ENCODE peak calls at places on chromosomes 7 and 10, in five cellular contexts. One of them, this sample, is unnamed.

GRCh38 chr7:106462365-106462859 is 177.6 kb upstream of the NAMPT start:
- DNase-seq in HEK293T: no peak
- DNase-seq in HepG2: peak
- DNase-seq in H1: no peak
- DNase-seq in GM12878: peak
- DNase-seq in this sample: no peak

GRCh38 chr10:90148121-90148855 is 446.9 kb downstream of the KIF20B start:
- DNase-seq in HEK293T: peak
- DNase-seq in HepG2: peak
- DNase-seq in H1: no peak
- DNase-seq in GM12878: no peak
- DNase-seq in this sample: peak

GRCh38 chr7:101974365-101974764 is 156.9 kb downstream of the CUX1 start:
- DNase-seq in HEK293T: no peak
- DNase-seq in HepG2: no peak
- DNase-seq in H1: no peak
- DNase-seq in GM12878: no peak
- DNase-seq in this sample: no peak

GRCh38 chr10:19811517-19811916 is 4.7 kb upstream of the PLXDC2 start:
- DNase-seq in HEK293T: peak
- DNase-seq in HepG2: peak
- DNase-seq in H1: no peak
- DNase-seq in GM12878: no peak
- DNase-seq in this sample: no peak

GRCh38 chr7:77903597-77903996 is 105.0 kb downstream of the PHTF2 start:
- DNase-seq in HEK293T: peak
- DNase-seq in HepG2: peak
- DNase-seq in H1: no peak
- DNase-seq in GM12878: no peak
- DNase-seq in this sample: no peak

GRCh38 chr7:14834888-14835287 is 67.7 kb downstream of the DGKB start:
- DNase-seq in HEK293T: no peak
- DNase-seq in HepG2: no peak
- DNase-seq in H1: no peak
- DNase-seq in GM12878: no peak
- DNase-seq in this sample: no peak

GRCh38 chr7:140251824-140252555 is 75.2 kb upstream of the KDM7A start:
- DNase-seq in HEK293T: no peak
- DNase-seq in HepG2: no peak
- DNase-seq in H1: no peak
- DNase-seq in GM12878: no peak
- DNase-seq in this sample: no peak

GRCh38 chr7:67341153-67341768 is 344.6 kb downstream of the TYW1 start:
- DNase-seq in HEK293T: no peak
- DNase-seq in HepG2: no peak
- DNase-seq in H1: peak
- DNase-seq in GM12878: no peak
- DNase-seq in this sample: no peak

GRCh38 chr10:34171957-34172527 is 643.1 kb downstream of the PARD3 start:
- DNase-seq in HEK293T: no peak
- DNase-seq in HepG2: no peak
- DNase-seq in H1: no peak
- DNase-seq in GM12878: no peak
- DNase-seq in this sample: no peak

GRCh38 chr7:1210979-1211608 is 21.6 kb upstream of the UNCX start:
- DNase-seq in HEK293T: no peak
- DNase-seq in HepG2: no peak
- DNase-seq in H1: no peak
- DNase-seq in GM12878: no peak
- DNase-seq in this sample: no peak

GRCh38 chr7:144723311-144723710 is 112.5 kb downstream of the TPK1 start:
- DNase-seq in HEK293T: no peak
- DNase-seq in HepG2: no peak
- DNase-seq in H1: no peak
- DNase-seq in GM12878: no peak
- DNase-seq in this sample: no peak

GRCh38 chr7:13989138-13989943 is at the start of gene ETV1:
- DNase-seq in HEK293T: peak
- DNase-seq in HepG2: peak
- DNase-seq in H1: peak
- DNase-seq in GM12878: no peak
- DNase-seq in this sample: peak

GRCh38 chr10:44933451-44933850 is 22.3 kb downstream of the TMEM72 start:
- DNase-seq in HEK293T: no peak
- DNase-seq in HepG2: no peak
- DNase-seq in H1: no peak
- DNase-seq in GM12878: no peak
- DNase-seq in this sample: no peak

GRCh38 chr7:143429770-143430698 is 13.2 kb upstream of the TAS2R60 start:
- DNase-seq in HEK293T: no peak
- DNase-seq in HepG2: no peak
- DNase-seq in H1: no peak
- DNase-seq in GM12878: no peak
- DNase-seq in this sample: no peak

GRCh38 chr10:79229081-79229541 is 118.2 kb upstream of the PPIF start:
- DNase-seq in HEK293T: no peak
- DNase-seq in HepG2: no peak
- DNase-seq in H1: no peak
- DNase-seq in GM12878: no peak
- DNase-seq in this sample: no peak

GRCh38 chr7:12550956-12551355 is 19.6 kb upstream of the SCIN start:
- DNase-seq in HEK293T: no peak
- DNase-seq in HepG2: no peak
- DNase-seq in H1: no peak
- DNase-seq in GM12878: no peak
- DNase-seq in this sample: no peak

GRCh38 chr7:131255242-131255641 is 72.4 kb upstream of the MKLN1 start:
- DNase-seq in HEK293T: no peak
- DNase-seq in HepG2: no peak
- DNase-seq in H1: no peak
- DNase-seq in GM12878: no peak
- DNase-seq in this sample: no peak

GRCh38 chr7:131251371-131251770 is 76.3 kb upstream of the MKLN1 start:
- DNase-seq in HEK293T: no peak
- DNase-seq in HepG2: no peak
- DNase-seq in H1: no peak
- DNase-seq in GM12878: no peak
- DNase-seq in this sample: no peak

GRCh38 chr7:131252976-131253375 is 74.7 kb upstream of the MKLN1 start:
- DNase-seq in HEK293T: no peak
- DNase-seq in HepG2: no peak
- DNase-seq in H1: no peak
- DNase-seq in GM12878: no peak
- DNase-seq in this sample: no peak

GRCh38 chr7:131250331-131250730 is 77.3 kb upstream of the MKLN1 start:
- DNase-seq in HEK293T: no peak
- DNase-seq in HepG2: no peak
- DNase-seq in H1: no peak
- DNase-seq in GM12878: no peak
- DNase-seq in this sample: no peak

GRCh38 chr7:131254211-131254610 is 73.5 kb upstream of the MKLN1 start:
- DNase-seq in HEK293T: no peak
- DNase-seq in HepG2: no peak
- DNase-seq in H1: no peak
- DNase-seq in GM12878: no peak
- DNase-seq in this sample: no peak
- TF ChIP-seq SUZ12 in HEK293T: no peak
- TF ChIP-seq SUZ12 in HepG2: no peak
- TF ChIP-seq SUZ12 in H1: no peak
- TF ChIP-seq SUZ12 in GM12878: no peak
- TF ChIP-seq SUZ12 in this sample: no peak

GRCh38 chr10:127119901-127120300 is 76.5 kb downstream of the INSYN2A start:
- DNase-seq in HEK293T: no peak
- DNase-seq in HepG2: no peak
- DNase-seq in H1: no peak
- DNase-seq in GM12878: no peak
- DNase-seq in this sample: no peak
- TF ChIP-seq SUZ12 in HEK293T: no peak
- TF ChIP-seq SUZ12 in HepG2: no peak
- TF ChIP-seq SUZ12 in H1: no peak
- TF ChIP-seq SUZ12 in GM12878: no peak
- TF ChIP-seq SUZ12 in this sample: no peak

GRCh38 chr7:76291346-76292205 is 10.9 kb upstream of the HSPB1 start:
- DNase-seq in HEK293T: peak
- DNase-seq in HepG2: peak
- DNase-seq in H1: peak
- DNase-seq in GM12878: peak
- DNase-seq in this sample: peak

GRCh38 chr7:76292206-76292573 is 10.3 kb upstream of the HSPB1 start:
- DNase-seq in HEK293T: no peak
- DNase-seq in HepG2: peak
- DNase-seq in H1: no peak
- DNase-seq in GM12878: no peak
- DNase-seq in this sample: no peak

GRCh38 chr7:76296743-76297740 is 5.4 kb upstream of the HSPB1 start:
- DNase-seq in HEK293T: no peak
- DNase-seq in HepG2: peak
- DNase-seq in H1: no peak
- DNase-seq in GM12878: no peak
- DNase-seq in this sample: no peak

GRCh38 chr7:76294344-76295024 is 8.0 kb upstream of the HSPB1 start:
- DNase-seq in HEK293T: no peak
- DNase-seq in HepG2: peak
- DNase-seq in H1: peak
- DNase-seq in GM12878: no peak
- DNase-seq in this sample: no peak

DNA sequence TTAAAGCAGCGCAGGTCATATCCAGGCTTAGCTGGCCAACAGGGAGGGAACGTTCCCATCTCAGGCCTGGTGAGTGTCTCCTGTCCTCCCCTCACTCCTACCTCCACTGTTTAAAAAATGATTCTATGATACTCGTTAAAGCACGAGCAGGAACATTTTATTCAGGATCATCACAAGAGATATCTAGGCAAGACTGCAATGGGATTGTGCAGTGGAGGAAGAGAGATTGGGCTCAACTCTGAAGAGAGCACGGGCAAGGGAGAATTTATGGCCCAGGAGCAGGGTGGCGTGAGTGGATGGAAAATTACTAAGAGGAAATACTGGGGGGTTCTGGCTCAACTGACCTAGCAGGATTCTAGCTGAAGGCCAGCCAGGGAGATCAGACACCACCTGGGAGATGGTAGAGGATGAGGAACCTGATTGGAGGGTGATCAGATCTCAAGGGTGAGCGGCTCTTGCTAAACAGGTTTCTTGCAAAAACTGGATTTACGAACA is 9.0 kb upstream of the HSPB1 start:
- DNase-seq in HEK293T: no peak
- DNase-seq in HepG2: no peak
- DNase-seq in H1: no peak
- DNase-seq in GM12878: no peak
- DNase-seq in this sample: no peak
- TF ChIP-seq SUZ12 in HEK293T: no peak
- TF ChIP-seq SUZ12 in HepG2: no peak
- TF ChIP-seq SUZ12 in H1: no peak
- TF ChIP-seq SUZ12 in GM12878: no peak
- TF ChIP-seq SUZ12 in this sample: no peak

GRCh38 chr10:14918964-14919363 is 34.9 kb downstream of the DCLRE1C start:
- DNase-seq in HEK293T: no peak
- DNase-seq in HepG2: no peak
- DNase-seq in H1: no peak
- DNase-seq in GM12878: no peak
- DNase-seq in this sample: no peak
- TF ChIP-seq SUZ12 in HEK293T: no peak
- TF ChIP-seq SUZ12 in HepG2: no peak
- TF ChIP-seq SUZ12 in H1: no peak
- TF ChIP-seq SUZ12 in GM12878: no peak
- TF ChIP-seq SUZ12 in this sample: no peak

GRCh38 chr10:4109469-4109868 is 324.5 kb upstream of the KLF6 start:
- DNase-seq in HEK293T: no peak
- DNase-seq in HepG2: no peak
- DNase-seq in H1: no peak
- DNase-seq in GM12878: no peak
- DNase-seq in this sample: no peak
- TF ChIP-seq SUZ12 in HEK293T: no peak
- TF ChIP-seq SUZ12 in HepG2: no peak
- TF ChIP-seq SUZ12 in H1: no peak
- TF ChIP-seq SUZ12 in GM12878: no peak
- TF ChIP-seq SUZ12 in this sample: no peak

DNA sequence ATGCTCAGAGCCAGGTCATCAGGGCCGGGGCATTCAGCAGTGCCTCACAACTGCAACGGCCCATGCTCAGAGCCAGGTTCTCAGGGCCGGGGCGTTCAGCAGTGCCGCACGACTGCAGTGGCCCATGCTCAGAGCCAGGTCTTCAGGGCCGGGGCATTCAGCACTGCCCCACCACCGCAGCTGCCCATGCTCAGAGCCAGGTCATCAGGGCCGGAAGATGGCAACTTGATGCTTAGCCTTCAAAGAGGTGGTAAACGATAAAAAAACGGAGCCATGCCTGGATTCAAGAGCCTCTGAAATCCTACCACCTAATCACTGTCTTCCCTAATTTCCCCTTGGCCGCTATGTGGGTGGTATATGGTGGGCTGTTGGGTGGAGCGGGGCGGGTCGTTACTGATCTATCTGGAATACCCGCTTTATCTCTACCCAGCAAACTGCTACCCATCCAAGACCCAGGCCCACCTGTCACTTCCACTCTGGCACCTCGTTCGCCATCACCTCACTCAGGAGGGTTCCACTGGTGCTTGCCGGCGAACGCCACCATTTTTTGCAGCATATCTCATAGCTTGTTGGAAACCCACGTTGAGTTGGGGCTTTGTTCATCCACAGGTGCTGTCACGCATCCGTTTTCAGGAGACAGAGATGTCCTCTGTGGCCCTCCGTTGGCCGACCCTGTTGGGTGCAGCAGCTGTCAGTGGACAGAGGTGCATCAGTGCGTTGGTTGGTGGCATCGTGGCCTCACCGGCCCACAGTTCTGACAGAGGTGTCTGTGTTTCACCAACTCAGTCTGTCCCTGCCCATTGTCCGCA is 221.1 kb downstream of the EBF3 start:
- DNase-seq in HEK293T: no peak
- DNase-seq in HepG2: no peak
- DNase-seq in H1: peak
- DNase-seq in GM12878: no peak
- DNase-seq in this sample: no peak
- TF ChIP-seq SUZ12 in HEK293T: no peak
- TF ChIP-seq SUZ12 in HepG2: no peak
- TF ChIP-seq SUZ12 in H1: no peak
- TF ChIP-seq SUZ12 in GM12878: no peak
- TF ChIP-seq SUZ12 in this sample: no peak

GRCh38 chr10:72235544-72236279 is 19.6 kb upstream of the ASCC1 start:
- DNase-seq in HEK293T: no peak
- DNase-seq in HepG2: no peak
- DNase-seq in H1: no peak
- DNase-seq in GM12878: no peak
- DNase-seq in this sample: no peak
- TF ChIP-seq SUZ12 in HEK293T: no peak
- TF ChIP-seq SUZ12 in HepG2: no peak
- TF ChIP-seq SUZ12 in H1: no peak
- TF ChIP-seq SUZ12 in GM12878: no peak
- TF ChIP-seq SUZ12 in this sample: no peak

DNA sequence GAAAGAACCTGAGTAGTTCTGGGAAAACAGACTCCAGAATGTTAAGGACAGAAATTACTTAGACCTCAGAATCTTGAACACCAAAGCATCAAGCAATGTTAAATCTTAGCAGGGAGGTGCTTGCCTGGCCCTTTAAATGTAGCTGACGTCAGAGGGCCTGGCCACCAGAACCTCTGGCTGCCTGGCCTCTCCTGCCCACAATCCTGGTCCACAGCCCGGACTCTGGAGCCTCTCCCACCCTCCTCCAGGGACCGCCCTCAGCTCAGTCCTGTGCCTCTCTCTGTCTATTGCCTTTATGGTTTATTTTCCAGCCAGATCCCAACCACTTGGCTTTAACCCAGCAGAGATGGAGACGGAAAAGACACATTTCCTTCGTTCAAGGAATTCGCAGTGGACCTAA is 42.2 kb upstream of the EGR2 start:
- DNase-seq in HEK293T: no peak
- DNase-seq in HepG2: peak
- DNase-seq in H1: no peak
- DNase-seq in GM12878: no peak
- DNase-seq in this sample: no peak
- TF ChIP-seq SUZ12 in HEK293T: no peak
- TF ChIP-seq SUZ12 in HepG2: no peak
- TF ChIP-seq SUZ12 in H1: no peak
- TF ChIP-seq SUZ12 in GM12878: no peak
- TF ChIP-seq SUZ12 in this sample: no peak